ENCODE peak calls at places on chromosomes 2 and 18, in five cellular contexts. B is C1 segment of cervical spinal cord, I is Ammon's horn, W is retinal pigment epithelial cell, Y is iris pigment epithelial cell. X is an unnamed sample.
A peak's percentile ranks its signal among the peaks of the same experiment; 100 is the strongest.

GRCh38 chr2:145032791-145033190 is 512.9 kb upstream of the ZEB2 start:
- DNase-seq in B (no peak), I (no peak), W (no peak), Y (no peak), X (no peak)

GRCh38 chr2:45003586-45004568 is 5.4 kb downstream of the SIX2 start:
- DNase-seq in B (no peak), I (no peak), W (no peak), Y (no peak), X (no peak)

GRCh38 chr2:178190938-178191910 is 3.1 kb upstream of the OSBPL6 start:
- DNase-seq in B (no peak), I (no peak), W (no peak), Y (no peak), X (no peak)

GRCh38 chr2:207251022-207251421 is 85.3 kb upstream of the KLF7 start:
- DNase-seq in B (no peak), I (no peak), W (no peak), Y (peak; percentile 63), X (no peak)

GRCh38 chr2:231710751-231711676 is 2.7 kb downstream of the PTMA start:
- DNase-seq in B (no peak), I (no peak), W (no peak), Y (peak; percentile 25), X (no peak)

GRCh38 chr2:200616656-200617055 is 30.8 kb downstream of the AOX1 start:
- DNase-seq in B (no peak), I (no peak), W (no peak), Y (peak; percentile 65), X (no peak)

GRCh38 chr2:78417355-78417754 is 608.1 kb upstream of the REG3G start:
- DNase-seq in B (no peak), I (peak; percentile 3), W (peak; percentile 29), Y (peak; percentile 1), X (no peak)

GRCh38 chr2:209864716-209865295 is 93.2 kb downstream of the UNC80 start:
- DNase-seq in B (no peak), I (no peak), W (no peak), Y (no peak), X (no peak)

GRCh38 chr18:67406678-67407077 is 109.8 kb downstream of the DSEL start:
- DNase-seq in B (no peak), I (no peak), W (no peak), Y (no peak), X (no peak)

GRCh38 chr2:85243101-85244072 is 84.4 kb downstream of the TGOLN2 start:
- DNase-seq in B (no peak), I (peak; percentile 50), W (no peak), Y (no peak), X (peak; percentile 28)

GRCh38 chr2:191571163-191571769 is 106.7 kb upstream of the NABP1 start:
- DNase-seq in B (no peak), I (peak; percentile 54), W (no peak), Y (peak; percentile 76), X (no peak)

GRCh38 chr2:241575624-241576292 is 17.2 kb downstream of the BOK start:
- DNase-seq in B (no peak), I (no peak), W (no peak), Y (no peak), X (no peak)

GRCh38 chr18:9876867-9877654 is 8.7 kb upstream of the TXNDC2 start:
- DNase-seq in B (no peak), I (no peak), W (peak; percentile 75), Y (peak; percentile 97), X (no peak)

GRCh38 chr2:234548720-234549420 is 52.0 kb upstream of the ARL4C start:
- DNase-seq in B (no peak), I (peak; percentile 21), W (no peak), Y (peak; percentile 20), X (no peak)

GRCh38 chr2:215711484-215712034 is 275.7 kb upstream of the FN1 start:
- DNase-seq in B (no peak), I (peak; percentile 18), W (no peak), Y (peak; percentile 76), X (no peak)

GRCh38 chr2:230692760-230693159 is 19.9 kb upstream of the CAB39 start:
- DNase-seq in B (no peak), I (no peak), W (no peak), Y (no peak), X (no peak)

GRCh38 chr2:159658887-159659437 is 42.6 kb upstream of the BAZ2B start:
- DNase-seq in B (no peak), I (no peak), W (no peak), Y (peak; percentile 69), X (peak; percentile 51)

GRCh38 chr2:85353876-85354285 is 447 bp downstream of the RETSAT start:
- DNase-seq in B (peak; percentile 31), I (no peak), W (peak; percentile 45), Y (peak; percentile 44), X (peak; percentile 15)

X was measured in tibial nerve.